ENCODE peak calls at places on chromosome 6, in four cellular contexts. A is EH, C is HFFc6, Q is NCI-H1694 treated with DMSO at 0.1 percent for 48 hours. M is an unnamed sample.

GRCh38 chr6:55528624-55529023 is 50.4 kb downstream of the HMGCLL1 start:
- DNase-seq in A (peak), Q (no peak), C (peak), M (no peak)

GRCh38 chr6:142926494-142927273 is 18.3 kb downstream of the HIVEP2 start:
- DNase-seq in Q (no peak), C (peak), A (peak), M (no peak)

GRCh38 chr6:111803804-111804203 is 69.4 kb downstream of the FYN start:
- DNase-seq in A (peak), Q (no peak), C (no peak), M (no peak)

GRCh38 chr6:141464490-141464889 is 668.2 kb upstream of the GJE1 start:
- DNase-seq in A (peak), C (peak), Q (peak), M (peak)

GRCh38 chr6:35259946-35260626 is 551 bp downstream of the ZNF76 start:
- DNase-seq in Q (no peak), A (peak), C (peak), M (peak)

GRCh38 chr6:137489410-137490371 is 4.5 kb downstream of the OLIG3 start:
- DNase-seq in Q (no peak), A (no peak), C (no peak), M (no peak)

GRCh38 chr6:44485601-44486000 is 98.1 kb downstream of the CDC5L start:
- DNase-seq in Q (no peak), C (no peak), A (no peak), M (no peak)

GRCh38 chr6:44216677-44217331 is at the start of gene MYMX:
- DNase-seq in Q (peak), A (no peak), C (no peak), M (peak)

GRCh38 chr6:3603443-3604130 is 146.7 kb upstream of the SLC22A23 start:
- DNase-seq in C (no peak), A (peak), Q (no peak), M (no peak)

GRCh38 chr6:43090557-43090952 is 14.4 kb downstream of the PTK7 start:
- DNase-seq in Q (no peak), C (no peak), A (peak), M (no peak)

GRCh38 chr6:39005774-39006173 is 42.8 kb upstream of the GLP1R start:
- DNase-seq in C (no peak), A (no peak), Q (no peak), M (no peak)

GRCh38 chr6:92962846-92963245 is 456.5 kb downstream of the EPHA7 start:
- DNase-seq in Q (no peak), C (no peak), A (no peak), M (no peak)

GRCh38 chr6:108589244-108589730 is 28.6 kb downstream of the FOXO3 start:
- DNase-seq in A (peak), C (peak), Q (no peak), M (no peak)

GRCh38 chr6:134138226-134138975 is 86.0 kb upstream of the SLC2A12 start:
- DNase-seq in C (peak), Q (peak), A (peak), M (no peak)

GRCh38 chr6:49070411-49070810 is 392.6 kb downstream of the MMUT start:
- DNase-seq in C (no peak), Q (no peak), A (no peak), M (no peak)

GRCh38 chr6:43368517-43369160 is 808 bp downstream of the ZNF318 start:
- DNase-seq in C (peak), Q (no peak), A (peak), M (no peak)

GRCh38 chr6:3229566-3230274 is 2.3 kb upstream of the TUBB2B start:
- DNase-seq in A (no peak), Q (peak), C (no peak), M (no peak)

GRCh38 chr6:49551126-49551865 is 828 bp downstream of the C6orf141 start:
- DNase-seq in C (no peak), A (no peak), Q (no peak), M (no peak)

GRCh38 chr6:109455502-109456282 is at the start of gene MICAL1:
- DNase-seq in A (peak), Q (no peak), C (peak), M (no peak)

GRCh38 chr6:82022614-82023102 is 224.9 kb downstream of the IBTK start:
- DNase-seq in A (peak), C (peak), Q (no peak), M (no peak)

GRCh38 chr6:128173290-128173689 is 272.4 kb upstream of the THEMIS start:
- DNase-seq in C (no peak), Q (no peak), A (peak), M (no peak)

GRCh38 chr6:43096451-43097097 is 20.5 kb downstream of the PTK7 start:
- DNase-seq in C (peak), Q (no peak), A (peak), M (no peak)

GRCh38 chr6:45689926-45690615 is 312.3 kb upstream of the SUPT3H start:
- DNase-seq in A (no peak), C (no peak), Q (no peak), M (no peak)

GRCh38 chr6:130776287-130776925 is 50.8 kb upstream of the SMLR1 start:
- DNase-seq in A (no peak), C (no peak), Q (no peak), M (no peak)

GRCh38 chr6:169997187-169997929 is 245.9 kb downstream of the ERMARD start:
- DNase-seq in A (no peak), C (no peak), Q (no peak), M (no peak)